ENCODE peak calls at places on chromosomes 12 and 14, in six cellular contexts. Z is HFFc6, D is cardiac muscle cell, P is AG10803, O is breast epithelium, Q is cardiac fibroblast. F is an unnamed sample.
A peak's percentile ranks its signal among the peaks of the same experiment; 100 is the strongest.

GRCh38 chr14:66610154-66610563 is 102.2 kb downstream of the GPHN start:
- DNase-seq in Z (peak; percentile 1), P (no peak), O (no peak), Q (peak; percentile 7), D (no peak), F (no peak)

GRCh38 chr14:74362361-74362915 is 14.2 kb downstream of the VRTN start:
- DNase-seq in O (peak; percentile 61), P (peak; percentile 72), D (peak; percentile 88), Z (peak; percentile 60), Q (peak; percentile 82), F (peak; percentile 75)

GRCh38 chr14:90344285-90344684 is 12.5 kb upstream of the NRDE2 start:
- DNase-seq in P (no peak), Q (no peak), Z (no peak), O (no peak), D (no peak), F (no peak)

GRCh38 chr12:15477761-15478160 is 155.5 kb downstream of the PTPRO start:
- DNase-seq in Q (no peak), P (no peak), D (no peak), O (no peak), Z (no peak), F (no peak)

GRCh38 chr14:73660511-73660910 is 15.7 kb downstream of the DNAL1 start:
- DNase-seq in Q (no peak), P (no peak), D (no peak), O (no peak), Z (no peak), F (no peak)

GRCh38 chr12:87119713-87120112 is 863.5 kb upstream of the MGAT4C start:
- DNase-seq in O (no peak), Z (no peak), D (no peak), P (no peak), Q (peak; percentile 35), F (no peak)

GRCh38 chr12:89793946-89794345 is 85.3 kb upstream of the ATP2B1 start:
- DNase-seq in Z (no peak), Q (no peak), O (no peak), P (no peak), D (no peak), F (no peak)

GRCh38 chr12:57891639-57892228 is 45.2 kb upstream of the CTDSP2 start:
- DNase-seq in O (no peak), D (no peak), Z (no peak), Q (peak; percentile 16), P (no peak), F (no peak)

GRCh38 chr14:69696633-69697557 is 70.0 kb upstream of the SRSF5 start:
- DNase-seq in D (no peak), Q (peak; percentile 41), O (no peak), Z (no peak), P (no peak), F (peak; percentile 9)

GRCh38 chr14:39015360-39015961 is 87.6 kb downstream of the SEC23A start:
- DNase-seq in P (peak; percentile 62), O (no peak), Q (peak; percentile 73), Z (peak; percentile 9), D (peak; percentile 61), F (no peak)

GRCh38 chr14:93035585-93035916 is 80.2 kb downstream of the ITPK1 start:
- DNase-seq in O (no peak), P (no peak), Z (no peak), Q (no peak), D (no peak), F (no peak)

GRCh38 chr14:65156568-65157366 is 54.5 kb upstream of the MAX start:
- DNase-seq in Q (peak; percentile 94), D (no peak), P (peak; percentile 92), Z (peak; percentile 59), O (peak; percentile 20), F (peak; percentile 86)

GRCh38 chr12:63867026-63867425 is 22.5 kb downstream of the SRGAP1 start:
- DNase-seq in D (no peak), O (no peak), Z (no peak), Q (no peak), P (no peak), F (no peak)

GRCh38 chr12:67991158-67991557 is 1.9 kb downstream of the IFNG-AS1 start:
- DNase-seq in Z (no peak), Q (no peak), D (no peak), P (no peak), O (no peak), F (no peak)

GRCh38 chr12:62772556-62772955 is 162.4 kb downstream of the PPM1H start:
- DNase-seq in P (peak; percentile 45), Q (peak; percentile 19), D (no peak), Z (peak; percentile 29), O (no peak), F (no peak)

GRCh38 chr14:75489480-75489837 is 32.8 kb upstream of the BATF start:
- DNase-seq in P (no peak), Z (no peak), D (no peak), O (peak; percentile 18), Q (no peak), F (no peak)

GRCh38 chr14:68386950-68387779 is 405.7 kb downstream of the ZFP36L1 start:
- DNase-seq in D (no peak), O (no peak), Z (no peak), Q (peak; percentile 74), P (peak; percentile 49), F (no peak)

GRCh38 chr12:25322351-25322750 is 71.6 kb upstream of the KRAS start:
- DNase-seq in O (no peak), P (no peak), Q (no peak), D (no peak), Z (no peak), F (no peak)

GRCh38 chr12:46303039-46303666 is 34.3 kb upstream of the SLC38A1 start:
- DNase-seq in P (peak; percentile 22), Z (peak; percentile 21), D (peak; percentile 47), Q (peak; percentile 58), O (no peak), F (no peak)

GRCh38 chr12:123533672-123534643 is at the start of gene RILPL1:
- DNase-seq in P (peak; percentile 42), D (peak; percentile 89), O (no peak), Q (peak; percentile 53), Z (no peak), F (peak; percentile 20)

GRCh38 chr14:52918486-52918885 is 32.4 kb downstream of the FERMT2 start:
- DNase-seq in P (peak; percentile 64), O (no peak), Q (peak; percentile 66), D (no peak), Z (peak; percentile 48), F (no peak)

GRCh38 chr14:70018713-70019201 is 139.5 kb downstream of the SMOC1 start:
- DNase-seq in O (peak; percentile 60), Z (no peak), D (no peak), Q (peak; percentile 47), P (peak; percentile 28), F (no peak)

GRCh38 chr12:59636945-59637656 is 41.3 kb downstream of the SLC16A7 start:
- DNase-seq in D (no peak), P (no peak), Z (no peak), O (no peak), Q (no peak), F (no peak)

DNA sequence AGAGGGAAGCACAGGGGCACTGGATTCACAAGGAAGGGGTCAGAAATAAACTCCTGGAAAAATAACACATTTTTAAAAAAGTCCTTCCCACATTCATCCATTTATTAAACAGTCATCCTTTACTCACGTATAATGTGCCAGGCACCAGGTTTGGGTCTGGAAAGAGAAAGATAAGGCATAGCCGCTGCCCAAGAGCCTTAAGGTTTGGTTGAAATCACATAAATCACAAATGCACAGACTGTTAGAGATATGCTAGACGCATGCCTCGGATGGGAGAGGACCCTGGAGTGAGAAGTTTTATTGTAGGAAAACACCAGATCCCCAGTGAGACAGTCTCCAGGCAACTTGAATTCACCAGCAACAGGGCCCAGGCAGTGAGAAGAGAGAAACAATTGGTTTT is 305.8 kb upstream of the AMIGO2 start:
- DNase-seq in Q (no peak), O (no peak), P (no peak), D (no peak), Z (no peak), F (no peak)
- TF ChIP-seq CTCF in Q (no peak), O (no peak), P (no peak), D (no peak), Z (no peak), F (no peak)

GRCh38 chr12:108854055-108854452 is 3.3 kb downstream of the SSH1 start:
- DNase-seq in P (peak; percentile 95), Z (peak; percentile 92), O (no peak), D (no peak), Q (peak; percentile 94), F (no peak)
- TF ChIP-seq CTCF in P (peak; percentile 73), Z (peak; percentile 71), O (no peak), D (peak; percentile 50), Q (peak; percentile 53), F (no peak)

GRCh38 chr12:109269428-109269827 is 39.7 kb downstream of the FOXN4 start:
- DNase-seq in O (no peak), P (no peak), Z (no peak), D (no peak), Q (no peak), F (no peak)

GRCh38 chr12:109271418-109271817 is 37.7 kb downstream of the FOXN4 start:
- DNase-seq in D (no peak), Z (no peak), Q (no peak), P (no peak), O (no peak), F (no peak)

GRCh38 chr12:109270494-109270893 is 38.6 kb downstream of the FOXN4 start:
- DNase-seq in O (no peak), P (no peak), D (no peak), Q (no peak), Z (no peak), F (no peak)

GRCh38 chr12:109267361-109267760 is 41.7 kb downstream of the FOXN4 start:
- DNase-seq in P (no peak), O (no peak), D (no peak), Z (no peak), Q (no peak), F (no peak)

DNA sequence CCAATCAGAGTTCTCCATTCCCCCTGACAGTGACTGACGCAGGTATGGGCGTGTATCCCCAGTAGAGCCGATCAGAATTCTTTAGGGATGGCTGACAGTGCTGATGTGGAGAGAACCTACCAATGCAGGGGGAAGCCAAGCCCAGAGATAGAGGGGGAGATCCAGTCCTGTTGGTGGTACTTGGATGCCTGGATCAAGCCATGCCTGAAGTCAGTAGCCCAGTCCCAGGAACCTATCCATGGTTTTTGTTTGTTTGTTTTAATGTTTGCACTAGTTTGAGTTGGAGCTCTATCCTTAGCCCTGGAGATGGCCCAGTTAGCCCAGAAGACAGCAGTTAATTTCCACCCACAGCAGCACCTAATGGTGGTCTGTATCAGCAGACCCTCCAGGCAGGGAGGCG is 40.2 kb downstream of the FOXN4 start:
- DNase-seq in Q (no peak), Z (no peak), P (no peak), D (no peak), O (no peak), F (no peak)
- TF ChIP-seq CTCF in Q (no peak), Z (no peak), P (no peak), D (no peak), O (no peak), F (no peak)

DNA sequence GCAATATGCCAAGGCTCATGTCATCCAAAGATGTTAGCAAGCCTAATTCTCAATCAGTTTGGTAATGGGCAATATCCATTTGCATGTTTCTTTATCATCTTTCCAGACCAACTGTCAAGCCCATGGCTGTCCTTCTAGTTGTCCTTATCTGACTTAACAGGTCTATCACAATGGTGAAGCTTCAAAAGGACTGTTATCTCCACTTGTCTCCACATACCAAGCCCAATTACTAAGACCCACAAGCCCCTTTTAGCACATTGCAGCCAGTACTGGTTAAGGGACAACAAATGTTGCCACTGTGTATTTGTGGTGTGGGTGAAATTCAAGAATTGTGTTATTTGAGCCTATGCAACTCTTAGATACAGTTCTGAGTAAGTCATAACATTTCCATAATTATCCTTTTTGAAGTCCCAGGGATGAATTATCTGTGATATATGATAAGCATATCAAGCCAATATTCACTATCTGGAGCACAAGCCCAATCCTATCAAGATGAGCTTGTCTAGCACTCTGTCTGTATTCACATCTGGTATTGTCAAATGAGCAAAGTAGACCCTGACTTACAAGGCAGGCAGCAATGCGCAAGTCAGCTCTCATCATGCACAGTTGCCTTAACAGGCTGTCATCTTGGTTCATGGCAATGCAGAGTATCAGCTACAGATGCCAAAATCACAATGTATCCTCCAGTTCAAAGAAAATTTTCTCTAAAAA is 19.3 kb upstream of the ST8SIA1 start:
- DNase-seq in P (no peak), O (no peak), Q (no peak), D (no peak), Z (no peak), F (no peak)
- TF ChIP-seq CTCF in P (no peak), O (no peak), Q (no peak), D (no peak), Z (no peak), F (no peak)

F was measured in lower leg skin.